ENCODE peak calls at places on chromosomes 3 and 15, in nine cellular contexts. One of them, this sample, is unnamed.

GRCh38 chr3:190003730-190004129 is 117.0 kb downstream of the P3H2 start:
- DNase-seq in kidney: no peak
- DNase-seq in A549: peak
- DNase-seq in progenitor cell of endocrine pancreas: no peak
- DNase-seq in cardiac fibroblast: peak
- DNase-seq in AG04449: peak
- DNase-seq in glutamatergic neuron: no peak
- DNase-seq in upper lobe of right lung: no peak
- DNase-seq in BJ: no peak
- DNase-seq in this sample: peak

GRCh38 chr3:12370758-12371157 is 81.9 kb downstream of the PPARG start:
- DNase-seq in kidney: no peak
- DNase-seq in A549: peak
- DNase-seq in progenitor cell of endocrine pancreas: no peak
- DNase-seq in cardiac fibroblast: peak
- DNase-seq in AG04449: no peak
- DNase-seq in glutamatergic neuron: no peak
- DNase-seq in upper lobe of right lung: no peak
- DNase-seq in BJ: no peak
- DNase-seq in this sample: no peak

GRCh38 chr3:113829576-113830354 is 8.8 kb upstream of the GRAMD1C start:
- DNase-seq in kidney: no peak
- DNase-seq in A549: no peak
- DNase-seq in progenitor cell of endocrine pancreas: no peak
- DNase-seq in cardiac fibroblast: peak
- DNase-seq in AG04449: no peak
- DNase-seq in glutamatergic neuron: no peak
- DNase-seq in upper lobe of right lung: no peak
- DNase-seq in BJ: no peak
- DNase-seq in this sample: no peak

GRCh38 chr15:95291878-95292472 is 1038.5 kb upstream of the NR2F2 start:
- DNase-seq in kidney: no peak
- DNase-seq in A549: peak
- DNase-seq in progenitor cell of endocrine pancreas: no peak
- DNase-seq in cardiac fibroblast: no peak
- DNase-seq in AG04449: no peak
- DNase-seq in glutamatergic neuron: no peak
- DNase-seq in upper lobe of right lung: no peak
- DNase-seq in BJ: no peak
- DNase-seq in this sample: no peak

GRCh38 chr3:126985143-126985985 is 2.4 kb downstream of the PLXNA1 start:
- DNase-seq in kidney: no peak
- DNase-seq in A549: no peak
- DNase-seq in progenitor cell of endocrine pancreas: no peak
- DNase-seq in cardiac fibroblast: no peak
- DNase-seq in AG04449: no peak
- DNase-seq in glutamatergic neuron: peak
- DNase-seq in upper lobe of right lung: no peak
- DNase-seq in BJ: no peak
- DNase-seq in this sample: no peak

GRCh38 chr3:147397911-147398809 is 8.2 kb downstream of the ZIC4 start:
- DNase-seq in kidney: peak
- DNase-seq in A549: no peak
- DNase-seq in progenitor cell of endocrine pancreas: no peak
- DNase-seq in cardiac fibroblast: no peak
- DNase-seq in AG04449: no peak
- DNase-seq in glutamatergic neuron: no peak
- DNase-seq in upper lobe of right lung: no peak
- DNase-seq in BJ: no peak
- DNase-seq in this sample: no peak

GRCh38 chr3:178084938-178085816 is 451.1 kb upstream of the KCNMB2 start:
- DNase-seq in kidney: peak
- DNase-seq in A549: no peak
- DNase-seq in progenitor cell of endocrine pancreas: peak
- DNase-seq in cardiac fibroblast: peak
- DNase-seq in AG04449: no peak
- DNase-seq in glutamatergic neuron: peak
- DNase-seq in upper lobe of right lung: no peak
- DNase-seq in BJ: no peak
- DNase-seq in this sample: no peak

GRCh38 chr3:184358140-184358767 is 3.2 kb downstream of the CLCN2 start:
- DNase-seq in kidney: peak
- DNase-seq in A549: no peak
- DNase-seq in progenitor cell of endocrine pancreas: no peak
- DNase-seq in cardiac fibroblast: no peak
- DNase-seq in AG04449: no peak
- DNase-seq in glutamatergic neuron: no peak
- DNase-seq in upper lobe of right lung: no peak
- DNase-seq in BJ: no peak
- DNase-seq in this sample: no peak

GRCh38 chr3:197406266-197406665 is 107.9 kb upstream of the DLG1 start:
- DNase-seq in kidney: peak
- DNase-seq in A549: no peak
- DNase-seq in progenitor cell of endocrine pancreas: no peak
- DNase-seq in cardiac fibroblast: peak
- DNase-seq in AG04449: no peak
- DNase-seq in glutamatergic neuron: no peak
- DNase-seq in upper lobe of right lung: peak
- DNase-seq in BJ: no peak
- DNase-seq in this sample: no peak

GRCh38 chr3:138253609-138254008 is 66.5 kb downstream of the ARMC8 start:
- DNase-seq in kidney: no peak
- DNase-seq in A549: no peak
- DNase-seq in progenitor cell of endocrine pancreas: no peak
- DNase-seq in cardiac fibroblast: no peak
- DNase-seq in AG04449: no peak
- DNase-seq in glutamatergic neuron: no peak
- DNase-seq in upper lobe of right lung: no peak
- DNase-seq in BJ: no peak
- DNase-seq in this sample: no peak

GRCh38 chr15:27648359-27648758 is 450.8 kb downstream of the OCA2 start:
- DNase-seq in kidney: no peak
- DNase-seq in A549: no peak
- DNase-seq in progenitor cell of endocrine pancreas: no peak
- DNase-seq in cardiac fibroblast: no peak
- DNase-seq in AG04449: no peak
- DNase-seq in glutamatergic neuron: peak
- DNase-seq in upper lobe of right lung: no peak
- DNase-seq in BJ: no peak
- DNase-seq in this sample: no peak

GRCh38 chr15:48631191-48631770 is 14.2 kb downstream of the FBN1 start:
- DNase-seq in kidney: no peak
- DNase-seq in A549: no peak
- DNase-seq in progenitor cell of endocrine pancreas: no peak
- DNase-seq in cardiac fibroblast: peak
- DNase-seq in AG04449: no peak
- DNase-seq in glutamatergic neuron: no peak
- DNase-seq in upper lobe of right lung: no peak
- DNase-seq in BJ: no peak
- DNase-seq in this sample: no peak

GRCh38 chr15:39261397-39261796 is 319.5 kb upstream of the THBS1 start:
- DNase-seq in kidney: no peak
- DNase-seq in A549: no peak
- DNase-seq in progenitor cell of endocrine pancreas: no peak
- DNase-seq in cardiac fibroblast: no peak
- DNase-seq in AG04449: no peak
- DNase-seq in glutamatergic neuron: no peak
- DNase-seq in upper lobe of right lung: no peak
- DNase-seq in BJ: no peak
- DNase-seq in this sample: no peak

GRCh38 chr3:160003520-160004128 is 15.0 kb downstream of the IL12A start:
- DNase-seq in kidney: no peak
- DNase-seq in A549: peak
- DNase-seq in progenitor cell of endocrine pancreas: no peak
- DNase-seq in cardiac fibroblast: peak
- DNase-seq in AG04449: no peak
- DNase-seq in glutamatergic neuron: peak
- DNase-seq in upper lobe of right lung: peak
- DNase-seq in BJ: no peak
- DNase-seq in this sample: no peak

GRCh38 chr3:136632625-136633081 is 119.5 kb downstream of the STAG1 start:
- DNase-seq in kidney: no peak
- DNase-seq in A549: no peak
- DNase-seq in progenitor cell of endocrine pancreas: no peak
- DNase-seq in cardiac fibroblast: no peak
- DNase-seq in AG04449: no peak
- DNase-seq in glutamatergic neuron: no peak
- DNase-seq in upper lobe of right lung: no peak
- DNase-seq in BJ: no peak
- DNase-seq in this sample: no peak

GRCh38 chr3:168096210-168096795 is 579 bp upstream of the GOLIM4 start:
- DNase-seq in kidney: peak
- DNase-seq in A549: peak
- DNase-seq in progenitor cell of endocrine pancreas: peak
- DNase-seq in cardiac fibroblast: peak
- DNase-seq in AG04449: peak
- DNase-seq in glutamatergic neuron: peak
- DNase-seq in upper lobe of right lung: peak
- DNase-seq in BJ: peak
- DNase-seq in this sample: peak

GRCh38 chr15:72098076-72098475 is 19.9 kb downstream of the MYO9A start:
- DNase-seq in kidney: no peak
- DNase-seq in A549: no peak
- DNase-seq in progenitor cell of endocrine pancreas: no peak
- DNase-seq in cardiac fibroblast: peak
- DNase-seq in AG04449: no peak
- DNase-seq in glutamatergic neuron: no peak
- DNase-seq in upper lobe of right lung: no peak
- DNase-seq in BJ: no peak
- DNase-seq in this sample: no peak

GRCh38 chr3:117454236-117454635 is 744.7 kb downstream of the TUSC7 start:
- DNase-seq in kidney: no peak
- DNase-seq in A549: no peak
- DNase-seq in progenitor cell of endocrine pancreas: no peak
- DNase-seq in cardiac fibroblast: no peak
- DNase-seq in AG04449: no peak
- DNase-seq in glutamatergic neuron: no peak
- DNase-seq in upper lobe of right lung: no peak
- DNase-seq in BJ: no peak
- DNase-seq in this sample: no peak

GRCh38 chr15:97502038-97502437 is 458.5 kb upstream of the ARRDC4 start:
- DNase-seq in kidney: no peak
- DNase-seq in A549: no peak
- DNase-seq in progenitor cell of endocrine pancreas: no peak
- DNase-seq in cardiac fibroblast: peak
- DNase-seq in AG04449: no peak
- DNase-seq in glutamatergic neuron: no peak
- DNase-seq in upper lobe of right lung: no peak
- DNase-seq in BJ: no peak
- DNase-seq in this sample: no peak

GRCh38 chr3:133277813-133278212 is 122.0 kb upstream of the BFSP2 start:
- DNase-seq in kidney: no peak
- DNase-seq in A549: no peak
- DNase-seq in progenitor cell of endocrine pancreas: no peak
- DNase-seq in cardiac fibroblast: peak
- DNase-seq in AG04449: no peak
- DNase-seq in glutamatergic neuron: no peak
- DNase-seq in upper lobe of right lung: no peak
- DNase-seq in BJ: no peak
- DNase-seq in this sample: no peak

GRCh38 chr3:96900059-96900458 is 85.7 kb downstream of the EPHA6 start:
- DNase-seq in kidney: no peak
- DNase-seq in A549: no peak
- DNase-seq in progenitor cell of endocrine pancreas: no peak
- DNase-seq in cardiac fibroblast: no peak
- DNase-seq in AG04449: no peak
- DNase-seq in glutamatergic neuron: no peak
- DNase-seq in upper lobe of right lung: no peak
- DNase-seq in BJ: no peak
- DNase-seq in this sample: no peak

DNA sequence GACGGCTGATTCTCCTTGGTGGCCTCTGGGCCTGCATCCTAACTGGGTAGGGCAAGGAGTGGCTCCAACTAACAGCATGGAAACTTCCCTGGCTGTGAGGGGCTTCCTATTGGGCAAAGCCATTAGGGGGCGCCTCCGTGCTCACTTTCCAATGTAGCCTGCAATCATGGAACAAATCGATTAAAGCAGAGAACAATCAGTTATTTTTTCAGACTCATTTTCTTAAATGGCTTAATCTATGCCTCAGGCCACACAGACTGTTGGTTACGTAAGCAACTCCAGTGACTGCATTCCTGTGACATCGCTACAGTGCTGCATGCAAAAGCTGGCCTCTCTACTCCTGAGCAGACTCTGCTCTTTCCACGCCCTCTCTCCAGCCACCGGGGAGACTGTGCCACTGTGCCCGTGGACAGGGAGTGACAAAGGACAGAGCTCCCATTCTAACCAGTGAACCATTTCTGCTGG is 278.9 kb downstream of the KLF13 start:
- DNase-seq in kidney: no peak
- DNase-seq in A549: no peak
- DNase-seq in progenitor cell of endocrine pancreas: no peak
- DNase-seq in cardiac fibroblast: peak
- DNase-seq in AG04449: no peak
- DNase-seq in glutamatergic neuron: peak
- DNase-seq in upper lobe of right lung: no peak
- DNase-seq in BJ: no peak
- DNase-seq in this sample: no peak
- TF ChIP-seq CTCF in kidney: no peak
- TF ChIP-seq CTCF in A549: peak
- TF ChIP-seq CTCF in progenitor cell of endocrine pancreas: peak
- TF ChIP-seq CTCF in cardiac fibroblast: peak
- TF ChIP-seq CTCF in AG04449: no peak
- TF ChIP-seq CTCF in glutamatergic neuron: peak
- TF ChIP-seq CTCF in upper lobe of right lung: no peak
- TF ChIP-seq CTCF in BJ: peak
- TF ChIP-seq CTCF in this sample: no peak

GRCh38 chr3:27666708-27667107 is 55.4 kb downstream of the EOMES start:
- DNase-seq in kidney: peak
- DNase-seq in A549: no peak
- DNase-seq in progenitor cell of endocrine pancreas: no peak
- DNase-seq in cardiac fibroblast: peak
- DNase-seq in AG04449: peak
- DNase-seq in glutamatergic neuron: peak
- DNase-seq in upper lobe of right lung: peak
- DNase-seq in BJ: peak
- DNase-seq in this sample: peak
- TF ChIP-seq CTCF in kidney: no peak
- TF ChIP-seq CTCF in A549: no peak
- TF ChIP-seq CTCF in progenitor cell of endocrine pancreas: no peak
- TF ChIP-seq CTCF in cardiac fibroblast: peak
- TF ChIP-seq CTCF in AG04449: peak
- TF ChIP-seq CTCF in glutamatergic neuron: no peak
- TF ChIP-seq CTCF in upper lobe of right lung: no peak
- TF ChIP-seq CTCF in BJ: no peak
- TF ChIP-seq CTCF in this sample: no peak

GRCh38 chr3:188185717-188186236 is 31.8 kb downstream of the LPP start:
- DNase-seq in kidney: no peak
- DNase-seq in A549: no peak
- DNase-seq in progenitor cell of endocrine pancreas: no peak
- DNase-seq in cardiac fibroblast: no peak
- DNase-seq in AG04449: no peak
- DNase-seq in glutamatergic neuron: no peak
- DNase-seq in upper lobe of right lung: no peak
- DNase-seq in BJ: no peak
- DNase-seq in this sample: no peak
- TF ChIP-seq CTCF in kidney: no peak
- TF ChIP-seq CTCF in A549: no peak
- TF ChIP-seq CTCF in progenitor cell of endocrine pancreas: no peak
- TF ChIP-seq CTCF in cardiac fibroblast: no peak
- TF ChIP-seq CTCF in AG04449: no peak
- TF ChIP-seq CTCF in glutamatergic neuron: no peak
- TF ChIP-seq CTCF in upper lobe of right lung: no peak
- TF ChIP-seq CTCF in BJ: no peak
- TF ChIP-seq CTCF in this sample: no peak

GRCh38 chr3:40237892-40238571 is 71.5 kb upstream of the EIF1B start:
- DNase-seq in kidney: no peak
- DNase-seq in A549: peak
- DNase-seq in progenitor cell of endocrine pancreas: no peak
- DNase-seq in cardiac fibroblast: peak
- DNase-seq in AG04449: no peak
- DNase-seq in glutamatergic neuron: peak
- DNase-seq in upper lobe of right lung: no peak
- DNase-seq in BJ: no peak
- DNase-seq in this sample: no peak
- TF ChIP-seq CTCF in kidney: peak
- TF ChIP-seq CTCF in A549: no peak
- TF ChIP-seq CTCF in progenitor cell of endocrine pancreas: peak
- TF ChIP-seq CTCF in cardiac fibroblast: peak
- TF ChIP-seq CTCF in AG04449: peak
- TF ChIP-seq CTCF in glutamatergic neuron: peak
- TF ChIP-seq CTCF in upper lobe of right lung: no peak
- TF ChIP-seq CTCF in BJ: peak
- TF ChIP-seq CTCF in this sample: peak